ENCODE peak calls at places on chromosomes 1 and 21, in five cellular contexts. One of them, this sample, is unnamed.

GRCh38 chr1:53394306-53394705 is 64.9 kb upstream of the DMRTB1 start:
- DNase-seq in mesendoderm: no peak
- DNase-seq in stimulated activated CD4-positive, alpha-beta T cell treated with anti-CD3 and anti-CD28 coated beads, Interleukin-4, amount 100 ng/mL, for 4 hours: no peak
- DNase-seq in activated CD4-positive, alpha-beta T cell treated with anti-CD3 and anti-CD28 coated beads, Interleukin-2, amount 50 U/mL, for 48 hours: no peak
- DNase-seq in fibroblast of lung: no peak
- DNase-seq in this sample: no peak

GRCh38 chr1:58773406-58773840 is 10.4 kb downstream of the JUN start:
- DNase-seq in mesendoderm: no peak
- DNase-seq in stimulated activated CD4-positive, alpha-beta T cell treated with anti-CD3 and anti-CD28 coated beads, Interleukin-4, amount 100 ng/mL, for 4 hours: no peak
- DNase-seq in activated CD4-positive, alpha-beta T cell treated with anti-CD3 and anti-CD28 coated beads, Interleukin-2, amount 50 U/mL, for 48 hours: no peak
- DNase-seq in fibroblast of lung: peak
- DNase-seq in this sample: no peak

GRCh38 chr1:205791568-205792180 is 16.4 kb upstream of the RAB29 start:
- DNase-seq in mesendoderm: peak
- DNase-seq in stimulated activated CD4-positive, alpha-beta T cell treated with anti-CD3 and anti-CD28 coated beads, Interleukin-4, amount 100 ng/mL, for 4 hours: peak
- DNase-seq in activated CD4-positive, alpha-beta T cell treated with anti-CD3 and anti-CD28 coated beads, Interleukin-2, amount 50 U/mL, for 48 hours: peak
- DNase-seq in fibroblast of lung: peak
- DNase-seq in this sample: peak

GRCh38 chr1:51719146-51719545 is 102.3 kb downstream of the OSBPL9 start:
- DNase-seq in mesendoderm: no peak
- DNase-seq in stimulated activated CD4-positive, alpha-beta T cell treated with anti-CD3 and anti-CD28 coated beads, Interleukin-4, amount 100 ng/mL, for 4 hours: no peak
- DNase-seq in activated CD4-positive, alpha-beta T cell treated with anti-CD3 and anti-CD28 coated beads, Interleukin-2, amount 50 U/mL, for 48 hours: no peak
- DNase-seq in fibroblast of lung: no peak
- DNase-seq in this sample: no peak

GRCh38 chr21:28617300-28617699 is 375.4 kb downstream of the LTN1 start:
- DNase-seq in mesendoderm: peak
- DNase-seq in stimulated activated CD4-positive, alpha-beta T cell treated with anti-CD3 and anti-CD28 coated beads, Interleukin-4, amount 100 ng/mL, for 4 hours: no peak
- DNase-seq in activated CD4-positive, alpha-beta T cell treated with anti-CD3 and anti-CD28 coated beads, Interleukin-2, amount 50 U/mL, for 48 hours: no peak
- DNase-seq in fibroblast of lung: no peak
- DNase-seq in this sample: no peak

GRCh38 chr21:42443876-42444744 is 40.4 kb downstream of the UBASH3A start:
- DNase-seq in mesendoderm: no peak
- DNase-seq in stimulated activated CD4-positive, alpha-beta T cell treated with anti-CD3 and anti-CD28 coated beads, Interleukin-4, amount 100 ng/mL, for 4 hours: no peak
- DNase-seq in activated CD4-positive, alpha-beta T cell treated with anti-CD3 and anti-CD28 coated beads, Interleukin-2, amount 50 U/mL, for 48 hours: no peak
- DNase-seq in fibroblast of lung: no peak
- DNase-seq in this sample: no peak

GRCh38 chr1:35591211-35591610 is 18.1 kb downstream of the TFAP2E start:
- DNase-seq in mesendoderm: no peak
- DNase-seq in stimulated activated CD4-positive, alpha-beta T cell treated with anti-CD3 and anti-CD28 coated beads, Interleukin-4, amount 100 ng/mL, for 4 hours: no peak
- DNase-seq in activated CD4-positive, alpha-beta T cell treated with anti-CD3 and anti-CD28 coated beads, Interleukin-2, amount 50 U/mL, for 48 hours: no peak
- DNase-seq in fibroblast of lung: no peak
- DNase-seq in this sample: no peak

GRCh38 chr1:211247921-211248320 is 11.2 kb upstream of the RCOR3 start:
- DNase-seq in mesendoderm: peak
- DNase-seq in stimulated activated CD4-positive, alpha-beta T cell treated with anti-CD3 and anti-CD28 coated beads, Interleukin-4, amount 100 ng/mL, for 4 hours: no peak
- DNase-seq in activated CD4-positive, alpha-beta T cell treated with anti-CD3 and anti-CD28 coated beads, Interleukin-2, amount 50 U/mL, for 48 hours: no peak
- DNase-seq in fibroblast of lung: peak
- DNase-seq in this sample: no peak

GRCh38 chr1:199044191-199044590 is 405.4 kb downstream of the PTPRC start:
- DNase-seq in mesendoderm: no peak
- DNase-seq in stimulated activated CD4-positive, alpha-beta T cell treated with anti-CD3 and anti-CD28 coated beads, Interleukin-4, amount 100 ng/mL, for 4 hours: no peak
- DNase-seq in activated CD4-positive, alpha-beta T cell treated with anti-CD3 and anti-CD28 coated beads, Interleukin-2, amount 50 U/mL, for 48 hours: no peak
- DNase-seq in fibroblast of lung: peak
- DNase-seq in this sample: no peak

GRCh38 chr1:170669036-170669435 is 5.1 kb downstream of the PRRX1 start:
- DNase-seq in mesendoderm: peak
- DNase-seq in stimulated activated CD4-positive, alpha-beta T cell treated with anti-CD3 and anti-CD28 coated beads, Interleukin-4, amount 100 ng/mL, for 4 hours: no peak
- DNase-seq in activated CD4-positive, alpha-beta T cell treated with anti-CD3 and anti-CD28 coated beads, Interleukin-2, amount 50 U/mL, for 48 hours: no peak
- DNase-seq in fibroblast of lung: no peak
- DNase-seq in this sample: no peak

GRCh38 chr1:16905112-16905855 is 9.5 kb downstream of the RNU1-2 start:
- DNase-seq in mesendoderm: peak
- DNase-seq in stimulated activated CD4-positive, alpha-beta T cell treated with anti-CD3 and anti-CD28 coated beads, Interleukin-4, amount 100 ng/mL, for 4 hours: peak
- DNase-seq in activated CD4-positive, alpha-beta T cell treated with anti-CD3 and anti-CD28 coated beads, Interleukin-2, amount 50 U/mL, for 48 hours: peak
- DNase-seq in fibroblast of lung: peak
- DNase-seq in this sample: peak

GRCh38 chr1:92968138-92969032 is 7.1 kb upstream of the DIPK1A start:
- DNase-seq in mesendoderm: peak
- DNase-seq in stimulated activated CD4-positive, alpha-beta T cell treated with anti-CD3 and anti-CD28 coated beads, Interleukin-4, amount 100 ng/mL, for 4 hours: no peak
- DNase-seq in activated CD4-positive, alpha-beta T cell treated with anti-CD3 and anti-CD28 coated beads, Interleukin-2, amount 50 U/mL, for 48 hours: no peak
- DNase-seq in fibroblast of lung: no peak
- DNase-seq in this sample: no peak

GRCh38 chr1:224433671-224434446 is 738 bp downstream of the WDR26 start:
- DNase-seq in mesendoderm: peak
- DNase-seq in stimulated activated CD4-positive, alpha-beta T cell treated with anti-CD3 and anti-CD28 coated beads, Interleukin-4, amount 100 ng/mL, for 4 hours: peak
- DNase-seq in activated CD4-positive, alpha-beta T cell treated with anti-CD3 and anti-CD28 coated beads, Interleukin-2, amount 50 U/mL, for 48 hours: peak
- DNase-seq in fibroblast of lung: peak
- DNase-seq in this sample: peak

GRCh38 chr1:31483012-31483946 is 70.3 kb downstream of the SERINC2 start:
- DNase-seq in mesendoderm: no peak
- DNase-seq in stimulated activated CD4-positive, alpha-beta T cell treated with anti-CD3 and anti-CD28 coated beads, Interleukin-4, amount 100 ng/mL, for 4 hours: no peak
- DNase-seq in activated CD4-positive, alpha-beta T cell treated with anti-CD3 and anti-CD28 coated beads, Interleukin-2, amount 50 U/mL, for 48 hours: no peak
- DNase-seq in fibroblast of lung: peak
- DNase-seq in this sample: no peak

GRCh38 chr1:206792939-206793607 is 20.8 kb upstream of the IL10 start:
- DNase-seq in mesendoderm: no peak
- DNase-seq in stimulated activated CD4-positive, alpha-beta T cell treated with anti-CD3 and anti-CD28 coated beads, Interleukin-4, amount 100 ng/mL, for 4 hours: no peak
- DNase-seq in activated CD4-positive, alpha-beta T cell treated with anti-CD3 and anti-CD28 coated beads, Interleukin-2, amount 50 U/mL, for 48 hours: no peak
- DNase-seq in fibroblast of lung: peak
- DNase-seq in this sample: peak

GRCh38 chr1:27645071-27645415 is 10.1 kb upstream of the FGR start:
- DNase-seq in mesendoderm: no peak
- DNase-seq in stimulated activated CD4-positive, alpha-beta T cell treated with anti-CD3 and anti-CD28 coated beads, Interleukin-4, amount 100 ng/mL, for 4 hours: no peak
- DNase-seq in activated CD4-positive, alpha-beta T cell treated with anti-CD3 and anti-CD28 coated beads, Interleukin-2, amount 50 U/mL, for 48 hours: no peak
- DNase-seq in fibroblast of lung: no peak
- DNase-seq in this sample: no peak

GRCh38 chr1:38454236-38454635 is 405.3 kb downstream of the RRAGC start:
- DNase-seq in mesendoderm: peak
- DNase-seq in stimulated activated CD4-positive, alpha-beta T cell treated with anti-CD3 and anti-CD28 coated beads, Interleukin-4, amount 100 ng/mL, for 4 hours: no peak
- DNase-seq in activated CD4-positive, alpha-beta T cell treated with anti-CD3 and anti-CD28 coated beads, Interleukin-2, amount 50 U/mL, for 48 hours: no peak
- DNase-seq in fibroblast of lung: no peak
- DNase-seq in this sample: no peak

GRCh38 chr1:15172405-15173259 is 19.1 kb downstream of the TMEM51 start:
- DNase-seq in mesendoderm: no peak
- DNase-seq in stimulated activated CD4-positive, alpha-beta T cell treated with anti-CD3 and anti-CD28 coated beads, Interleukin-4, amount 100 ng/mL, for 4 hours: no peak
- DNase-seq in activated CD4-positive, alpha-beta T cell treated with anti-CD3 and anti-CD28 coated beads, Interleukin-2, amount 50 U/mL, for 48 hours: no peak
- DNase-seq in fibroblast of lung: peak
- DNase-seq in this sample: no peak

GRCh38 chr1:175192630-175193338 is at the start of gene KIAA0040:
- DNase-seq in mesendoderm: peak
- DNase-seq in stimulated activated CD4-positive, alpha-beta T cell treated with anti-CD3 and anti-CD28 coated beads, Interleukin-4, amount 100 ng/mL, for 4 hours: peak
- DNase-seq in activated CD4-positive, alpha-beta T cell treated with anti-CD3 and anti-CD28 coated beads, Interleukin-2, amount 50 U/mL, for 48 hours: peak
- DNase-seq in fibroblast of lung: peak
- DNase-seq in this sample: peak

GRCh38 chr21:21226472-21226871 is 228.3 kb downstream of the NCAM2 start:
- DNase-seq in mesendoderm: no peak
- DNase-seq in stimulated activated CD4-positive, alpha-beta T cell treated with anti-CD3 and anti-CD28 coated beads, Interleukin-4, amount 100 ng/mL, for 4 hours: no peak
- DNase-seq in activated CD4-positive, alpha-beta T cell treated with anti-CD3 and anti-CD28 coated beads, Interleukin-2, amount 50 U/mL, for 48 hours: no peak
- DNase-seq in fibroblast of lung: no peak
- DNase-seq in this sample: no peak

GRCh38 chr1:93993731-93994130 is 84.5 kb upstream of the GCLM start:
- DNase-seq in mesendoderm: no peak
- DNase-seq in stimulated activated CD4-positive, alpha-beta T cell treated with anti-CD3 and anti-CD28 coated beads, Interleukin-4, amount 100 ng/mL, for 4 hours: no peak
- DNase-seq in activated CD4-positive, alpha-beta T cell treated with anti-CD3 and anti-CD28 coated beads, Interleukin-2, amount 50 U/mL, for 48 hours: no peak
- DNase-seq in fibroblast of lung: peak
- DNase-seq in this sample: no peak

GRCh38 chr1:91736999-91737615 is 148.8 kb downstream of the TGFBR3 start:
- DNase-seq in mesendoderm: peak
- DNase-seq in stimulated activated CD4-positive, alpha-beta T cell treated with anti-CD3 and anti-CD28 coated beads, Interleukin-4, amount 100 ng/mL, for 4 hours: no peak
- DNase-seq in activated CD4-positive, alpha-beta T cell treated with anti-CD3 and anti-CD28 coated beads, Interleukin-2, amount 50 U/mL, for 48 hours: no peak
- DNase-seq in fibroblast of lung: peak
- DNase-seq in this sample: no peak

GRCh38 chr1:84689514-84690396 is 506 bp downstream of the SSX2IP start:
- DNase-seq in mesendoderm: peak
- DNase-seq in stimulated activated CD4-positive, alpha-beta T cell treated with anti-CD3 and anti-CD28 coated beads, Interleukin-4, amount 100 ng/mL, for 4 hours: no peak
- DNase-seq in activated CD4-positive, alpha-beta T cell treated with anti-CD3 and anti-CD28 coated beads, Interleukin-2, amount 50 U/mL, for 48 hours: peak
- DNase-seq in fibroblast of lung: peak
- DNase-seq in this sample: peak

This sample was measured in activated naive CD8-positive, alpha-beta T cell treated with anti-CD3 and anti-CD28 coated beads, Interleukin-2, amount 50 U/mL, for 24 hours.